ENCODE peak calls at places on chromosome 3, in eight cellular contexts. G is T47D; V is AG10803; A is putamen; H is heart right ventricle; F is right atrium auricular region; I is stimulated activated CD4-positive, alpha-beta T cell treated with anti-CD3 and anti-CD28 coated beads, Interleukin-2, amount 100 ng/mL, for 48 hours; X is T-helper 1 cell. O is an unnamed sample.

GRCh38 chr3:58793052-58793451 is 126.5 kb upstream of the FAM3D start:
- DNase-seq in G (no peak), V (peak), A (peak), H (no peak), F (no peak), I (no peak), X (no peak), O (no peak)

GRCh38 chr3:8485943-8486342 is 15.7 kb upstream of the LMCD1 start:
- DNase-seq in G (no peak), V (no peak), A (no peak), H (no peak), F (no peak), I (no peak), X (no peak), O (no peak)

GRCh38 chr3:196774191-196774820 is 34.6 kb downstream of the PAK2 start:
- DNase-seq in G (no peak), V (peak), A (no peak), H (no peak), F (no peak), I (no peak), X (no peak), O (no peak)

GRCh38 chr3:67605377-67605776 is 49.0 kb downstream of the SUCLG2 start:
- DNase-seq in G (no peak), V (peak), A (no peak), H (no peak), F (no peak), I (no peak), X (no peak), O (no peak)

GRCh38 chr3:49244589-49245205 is 32.3 kb downstream of the C3orf62 start:
- DNase-seq in G (no peak), V (no peak), A (no peak), H (no peak), F (no peak), I (no peak), X (no peak), O (no peak)

GRCh38 chr3:79405183-79405582 is 362.6 kb downstream of the ROBO1 start:
- DNase-seq in G (no peak), V (no peak), A (no peak), H (no peak), F (no peak), I (no peak), X (no peak), O (no peak)

GRCh38 chr3:2910997-2911396 is 199.2 kb downstream of the IL5RA start:
- DNase-seq in G (no peak), V (no peak), A (no peak), H (no peak), F (no peak), I (no peak), X (no peak), O (no peak)

GRCh38 chr3:165751654-165752053 is 85.6 kb downstream of the BCHE start:
- DNase-seq in G (no peak), V (no peak), A (no peak), H (no peak), F (no peak), I (no peak), X (no peak), O (no peak)

GRCh38 chr3:96266395-96267187 is 547.8 kb upstream of the EPHA6 start:
- DNase-seq in G (no peak), V (no peak), A (no peak), H (no peak), F (no peak), I (no peak), X (no peak), O (no peak)

GRCh38 chr3:181292984-181293383 is 303.4 kb upstream of the DNAJC19 start:
- DNase-seq in G (no peak), V (no peak), A (no peak), H (no peak), F (no peak), I (no peak), X (no peak), O (no peak)

GRCh38 chr3:89521328-89521727 is 413.9 kb downstream of the EPHA3 start:
- DNase-seq in G (no peak), V (no peak), A (no peak), H (no peak), F (no peak), I (no peak), X (no peak), O (no peak)

GRCh38 chr3:170352936-170353335 is 4.6 kb upstream of the SKIL start:
- DNase-seq in G (no peak), V (no peak), A (no peak), H (no peak), F (no peak), I (no peak), X (no peak), O (no peak)

GRCh38 chr3:94294806-94295205 is 231.9 kb downstream of the NSUN3 start:
- DNase-seq in G (no peak), V (no peak), A (no peak), H (no peak), F (no peak), I (no peak), X (no peak), O (no peak)

GRCh38 chr3:183378951-183379350 is 49.5 kb downstream of the MCF2L2 start:
- DNase-seq in G (no peak), V (no peak), A (no peak), H (no peak), F (no peak), I (no peak), X (no peak), O (no peak)

O was measured in right cardiac atrium.